ENCODE peak calls at places on chromosomes 16 and 17, in seven cellular contexts. T is body of pancreas, D is endothelial cell of umbilical vein, R is uterus, V is ovary, S is adrenal gland, O is gastrocnemius medialis. P is an unnamed sample.

GRCh38 chr16:23518435-23518891 is 8.2 kb upstream of the GGA2 start:
- DNase-seq in T (no peak), D (peak; percentile 67), R (no peak), V (no peak), S (no peak), O (no peak), P (no peak)

GRCh38 chr17:54968954-54969400 is 412 bp downstream of the STXBP4 start:
- DNase-seq in T (peak; percentile 28), D (no peak), R (no peak), V (no peak), S (peak; percentile 51), O (peak; percentile 34), P (no peak)

GRCh38 chr17:36703860-36704266 is 102.5 kb downstream of the MRM1 start:
- DNase-seq in T (peak; percentile 22), D (peak; percentile 21), R (peak; percentile 24), V (peak; percentile 12), S (peak; percentile 51), O (no peak), P (no peak)

GRCh38 chr17:40433551-40434384 is 9.5 kb upstream of the IGFBP4 start:
- DNase-seq in T (no peak), D (no peak), R (peak; percentile 28), V (no peak), S (no peak), O (no peak), P (peak; percentile 54)

GRCh38 chr17:44137891-44138709 is 3.6 kb upstream of the HROB start:
- DNase-seq in T (peak; percentile 91), D (peak; percentile 97), R (peak; percentile 88), V (peak; percentile 86), S (peak; percentile 89), O (peak; percentile 74), P (peak; percentile 93)

GRCh38 chr16:5977329-5977728 is 879.7 kb upstream of the EEF2KMT start:
- DNase-seq in T (no peak), D (no peak), R (no peak), V (no peak), S (no peak), O (no peak), P (no peak)

GRCh38 chr17:73308017-73308823 is 3.6 kb downstream of the CDC42EP4 start:
- DNase-seq in T (peak; percentile 97), D (peak; percentile 68), R (peak; percentile 92), V (peak; percentile 92), S (peak; percentile 93), O (peak; percentile 65), P (no peak)

GRCh38 chr17:76709077-76709950 is 1.5 kb downstream of the MXRA7 start:
- DNase-seq in T (peak; percentile 71), D (no peak), R (peak; percentile 91), V (peak; percentile 79), S (peak; percentile 61), O (peak; percentile 79), P (peak; percentile 88)

GRCh38 chr17:43430936-43431649 is 32.3 kb downstream of the ARL4D start:
- DNase-seq in T (no peak), D (no peak), R (no peak), V (no peak), S (no peak), O (no peak), P (no peak)

GRCh38 chr17:71631483-71631882 is 489.3 kb upstream of the SOX9 start:
- DNase-seq in T (no peak), D (no peak), R (no peak), V (no peak), S (no peak), O (no peak), P (no peak)

GRCh38 chr17:58516644-58517377 is 2.4 kb upstream of the MTMR4 start:
- DNase-seq in T (no peak), D (no peak), R (no peak), V (no peak), S (no peak), O (no peak), P (no peak)

GRCh38 chr17:58514795-58515157 is 338 bp upstream of the MTMR4 start:
- DNase-seq in T (no peak), D (no peak), R (no peak), V (no peak), S (no peak), O (no peak), P (no peak)

GRCh38 chr17:58517928-58518609 is 3.6 kb upstream of the MTMR4 start:
- DNase-seq in T (peak; percentile 99), D (peak; percentile 100), R (peak; percentile 99), V (peak; percentile 100), S (peak; percentile 99), O (peak; percentile 100), P (peak; percentile 100)

GRCh38 chr17:58515286-58515685 is 848 bp upstream of the MTMR4 start:
- DNase-seq in T (no peak), D (no peak), R (no peak), V (no peak), S (no peak), O (no peak), P (no peak)

DNA sequence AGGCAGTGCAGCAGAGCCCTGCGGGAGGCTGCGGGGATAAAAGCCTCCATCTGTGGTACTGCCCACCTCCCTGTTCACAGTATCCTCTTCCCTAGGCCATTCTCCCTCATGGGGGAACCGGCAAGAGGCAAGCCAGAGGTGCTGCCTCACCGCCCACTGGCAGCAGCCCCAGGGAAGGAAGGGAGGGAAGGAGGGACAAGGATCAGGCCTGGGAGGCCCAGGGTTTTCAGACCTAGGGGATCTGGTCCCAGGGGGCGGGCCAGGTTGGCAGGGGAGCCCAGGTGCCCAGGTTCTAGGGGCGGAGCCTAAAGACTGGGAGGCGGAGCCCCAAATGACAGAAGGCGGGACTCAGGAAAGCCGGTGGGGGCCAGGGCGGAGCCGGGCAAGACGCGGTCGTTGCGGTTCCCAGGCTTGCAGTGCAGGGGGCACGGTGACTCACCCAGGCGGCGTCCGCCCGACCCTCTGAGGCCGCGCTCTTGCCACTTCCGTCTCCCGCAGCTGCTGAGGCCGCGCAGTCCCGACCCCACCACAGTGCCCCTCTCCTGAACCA is 3.0 kb upstream of the MTMR4 start:
- DNase-seq in T (no peak), D (no peak), R (no peak), V (no peak), S (no peak), O (no peak), P (no peak)
- TF ChIP-seq POLR2A in T (peak; percentile 68), D (no peak), R (peak; percentile 15), V (peak; percentile 58), S (peak; percentile 39), O (peak; percentile 45), P (peak; percentile 42)

GRCh38 chr17:28578246-28579195 is 1.8 kb upstream of the ALDOC start:
- DNase-seq in T (no peak), D (no peak), R (no peak), V (no peak), S (no peak), O (no peak), P (no peak)
- H3K36me3 ChIP-seq in T (no peaks in the 10 kb centered on the region), D (peaks cover 7% of the 10 kb centered on the region), R (no peaks in the 10 kb centered on the region), V (no peaks in the 10 kb centered on the region), S (peaks cover 9% of the 10 kb centered on the region), O (no peaks in the 10 kb centered on the region), P (peaks cover 21% of the 10 kb centered on the region)

GRCh38 chr17:78182504-78182903 is 4.3 kb downstream of the TK1 start:
- DNase-seq in T (peak; percentile 81), D (no peak), R (no peak), V (no peak), S (no peak), O (no peak), P (no peak)

GRCh38 chr17:78185981-78186688 is 717 bp downstream of the TK1 start:
- DNase-seq in T (no peak), D (no peak), R (no peak), V (no peak), S (no peak), O (no peak), P (no peak)

GRCh38 chr17:78184311-78184710 is 2.5 kb downstream of the TK1 start:
- DNase-seq in T (peak; percentile 72), D (no peak), R (peak; percentile 33), V (peak; percentile 55), S (no peak), O (no peak), P (no peak)

GRCh38 chr17:78184868-78185267 is 2.0 kb downstream of the TK1 start:
- DNase-seq in T (peak; percentile 52), D (no peak), R (no peak), V (no peak), S (no peak), O (no peak), P (no peak)

GRCh38 chr17:78186689-78187595 is at the start of the genes AFMID and TK1:
- DNase-seq in T (peak; percentile 98), D (peak; percentile 98), R (peak; percentile 98), V (peak; percentile 97), S (peak; percentile 94), O (peak; percentile 96), P (peak; percentile 97)
- TF ChIP-seq POLR2A in T (peak; percentile 80), D (peak; percentile 91), R (peak; percentile 83), V (peak; percentile 38), S (peak; percentile 20), O (peak; percentile 81), P (no peak)

GRCh38 chr16:254461-254860 is 19.8 kb downstream of the FAM234A start:
- DNase-seq in T (no peak), D (no peak), R (no peak), V (no peak), S (no peak), O (no peak), P (no peak)

GRCh38 chr16:259226-259625 is 16.5 kb downstream of the RGS11 start:
- DNase-seq in T (no peak), D (no peak), R (no peak), V (no peak), S (no peak), O (no peak), P (no peak)

GRCh38 chr16:252366-253337 is 18.0 kb downstream of the FAM234A start:
- DNase-seq in T (no peak), D (peak; percentile 53), R (no peak), V (no peak), S (no peak), O (no peak), P (no peak)

GRCh38 chr16:253833-254232 is 19.2 kb downstream of the FAM234A start:
- DNase-seq in T (no peak), D (no peak), R (no peak), V (no peak), S (no peak), O (no peak), P (no peak)

DNA sequence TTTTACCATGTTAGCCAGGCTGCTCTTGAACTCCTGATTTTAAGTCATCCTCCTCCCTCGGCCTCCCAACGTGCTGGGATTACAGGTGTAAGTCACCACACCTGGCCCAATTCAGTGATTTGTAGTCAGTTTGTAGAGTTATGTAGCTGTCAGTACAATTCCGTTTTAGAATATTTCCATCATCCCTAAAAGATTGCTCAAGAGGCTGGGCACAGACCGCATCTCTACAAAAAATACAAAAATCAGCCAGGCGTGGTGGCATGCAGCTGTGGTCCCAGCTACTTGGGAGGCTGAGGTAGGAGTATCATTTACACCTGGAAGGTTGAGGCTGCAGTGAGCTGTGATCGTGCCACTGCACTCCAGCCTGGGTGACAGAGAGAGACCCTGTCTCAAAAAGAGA is 20.6 kb downstream of the RGS11 start:
- DNase-seq in T (no peak), D (no peak), R (no peak), V (no peak), S (no peak), O (no peak), P (no peak)
- H3K36me3 ChIP-seq in T (no peaks in the 10 kb centered on the region), D (peaks cover 7% of the 10 kb centered on the region), R (no peaks in the 10 kb centered on the region), V (no peaks in the 10 kb centered on the region), S (peaks cover 35% of the 10 kb centered on the region), O (no peaks in the 10 kb centered on the region), P (peaks cover 54% of the 10 kb centered on the region)

GRCh38 chr17:81295678-81296381 is 723 bp upstream of the SLC38A10 start:
- DNase-seq in T (peak; percentile 89), D (peak; percentile 50), R (no peak), V (no peak), S (no peak), O (no peak), P (no peak)
- TF ChIP-seq POLR2A in T (peak; percentile 40), D (no peak), R (no peak), V (no peak), S (no peak), O (no peak), P (no peak)

P was measured in suprapubic skin.